ENCODE peak calls at places on chromosomes 11 and 22, in eight cellular contexts. Z is stomach, O is A549, S is transverse colon, M is sigmoid colon, G is tibial nerve, K is ovary, D is GM12878. Q is an unnamed sample.

GRCh38 chr11:118010738-118011461 is 24.7 kb downstream of the IL10RA start:
- DNase-seq in Z (peak; percentile 52), O (no peak), S (peak; percentile 82), M (peak; percentile 83), G (peak; percentile 54), K (no peak), D (peak; percentile 86), Q (peak; percentile 90)

GRCh38 chr11:1292644-1293618 is 16.5 kb downstream of the TOLLIP start:
- DNase-seq in Z (no peak), O (no peak), S (peak; percentile 5), M (peak; percentile 56), G (no peak), K (peak; percentile 13), D (no peak), Q (no peak)

GRCh38 chr22:33274214-33274828 is 216.1 kb upstream of the SYN3 start:
- DNase-seq in Z (no peak), O (no peak), S (peak; percentile 24), M (no peak), G (peak; percentile 21), K (no peak), D (no peak), Q (no peak)

GRCh38 chr11:58625826-58626460 is 3.5 kb downstream of the CNTF start:
- DNase-seq in Z (no peak), O (no peak), S (no peak), M (no peak), G (no peak), K (no peak), D (no peak), Q (no peak)

GRCh38 chr11:114171257-114172054 is 111.9 kb downstream of the ZBTB16 start:
- DNase-seq in Z (peak; percentile 77), O (no peak), S (peak; percentile 79), M (peak; percentile 93), G (peak; percentile 85), K (peak; percentile 92), D (no peak), Q (peak; percentile 97)

GRCh38 chr11:35464308-35464707 is 45.0 kb upstream of the SLC1A2 start:
- DNase-seq in Z (no peak), O (no peak), S (no peak), M (no peak), G (no peak), K (no peak), D (no peak), Q (peak; percentile 42)

GRCh38 chr11:7579226-7579825 is 65.5 kb downstream of the PPFIBP2 start:
- DNase-seq in Z (no peak), O (no peak), S (no peak), M (peak; percentile 82), G (no peak), K (peak; percentile 66), D (no peak), Q (no peak)

GRCh38 chr22:20525048-20525447 is 17.6 kb downstream of the MED15 start:
- DNase-seq in Z (no peak), O (no peak), S (no peak), M (no peak), G (no peak), K (no peak), D (no peak), Q (no peak)

GRCh38 chr22:19716041-19716828 is 1.9 kb downstream of the SEPTIN5 start:
- DNase-seq in Z (no peak), O (no peak), S (no peak), M (no peak), G (no peak), K (no peak), D (no peak), Q (no peak)

GRCh38 chr11:78156081-78156844 is 16.8 kb upstream of the ALG8 start:
- DNase-seq in Z (no peak), O (no peak), S (no peak), M (no peak), G (no peak), K (no peak), D (no peak), Q (no peak)

GRCh38 chr11:112355726-112356125 is 95.1 kb upstream of the PLET1 start:
- DNase-seq in Z (peak; percentile 31), O (no peak), S (no peak), M (no peak), G (no peak), K (peak; percentile 60), D (no peak), Q (no peak)

GRCh38 chr11:116835042-116835772 is 2.2 kb downstream of the APOA1 start:
- DNase-seq in Z (no peak), O (no peak), S (no peak), M (peak; percentile 62), G (no peak), K (no peak), D (no peak), Q (no peak)

GRCh38 chr11:12897390-12897789 is 111.7 kb upstream of the RASSF10 start:
- DNase-seq in Z (no peak), O (no peak), S (no peak), M (no peak), G (no peak), K (no peak), D (no peak), Q (no peak)
- TF ChIP-seq EP300 in Z (no peak), O (no peak), S (no peak), M (peak; percentile 14), G (no peak), K (no peak), D (no peak), Q (no peak)

GRCh38 chr22:26588749-26589366 is 1.1 kb downstream of the TPST2 start:
- DNase-seq in Z (no peak), O (no peak), S (no peak), M (no peak), G (no peak), K (peak; percentile 20), D (no peak), Q (no peak)
- TF ChIP-seq EP300 in Z (no peak), O (no peak), S (no peak), M (no peak), G (no peak), K (no peak), D (no peak), Q (no peak)

GRCh38 chr22:25804676-25805075 is 62.7 kb downstream of the MYO18B start:
- DNase-seq in Z (no peak), O (no peak), S (no peak), M (no peak), G (no peak), K (no peak), D (no peak), Q (no peak)
- TF ChIP-seq EP300 in Z (no peak), O (no peak), S (no peak), M (no peak), G (no peak), K (no peak), D (no peak), Q (no peak)

DNA sequence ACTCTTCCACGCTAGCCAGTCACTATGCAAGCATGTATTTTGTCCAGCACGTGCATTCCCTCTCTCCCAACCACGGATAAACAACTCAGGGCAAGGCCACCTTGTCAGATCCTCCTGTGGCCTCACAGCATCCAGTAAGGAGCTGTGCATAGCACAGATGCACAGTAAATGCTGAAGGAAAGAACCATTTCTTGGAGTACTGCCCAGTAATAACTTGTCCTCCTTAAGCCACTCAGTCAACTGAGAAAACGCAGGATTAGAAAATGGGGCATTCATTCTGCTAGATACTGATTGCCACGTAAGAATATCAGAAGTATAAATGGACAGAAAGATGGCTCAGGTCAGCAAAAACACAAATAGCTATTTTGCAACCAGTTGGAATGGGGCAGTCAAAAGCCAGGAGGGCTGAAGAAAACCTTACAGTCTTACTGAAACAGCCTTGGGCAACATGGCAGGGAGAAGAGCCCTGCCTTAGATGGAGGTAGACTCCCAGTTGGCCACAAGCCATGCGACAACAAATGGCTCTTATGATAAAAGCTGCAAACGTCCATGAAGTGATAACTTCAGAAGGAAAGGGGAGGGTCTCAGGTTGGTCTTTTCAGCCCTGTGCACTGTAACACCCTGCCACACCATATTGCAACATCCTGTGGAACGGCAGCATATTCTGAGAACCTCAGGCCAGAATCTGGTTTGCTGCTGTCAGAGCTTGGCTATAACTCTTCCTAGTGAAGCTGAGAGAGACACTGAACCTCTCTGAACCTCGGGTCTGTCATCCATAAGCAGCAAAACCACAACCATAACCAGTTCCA is 23.0 kb downstream of the PC start:
- DNase-seq in Z (no peak), O (no peak), S (no peak), M (no peak), G (no peak), K (no peak), D (no peak), Q (no peak)
- TF ChIP-seq EP300 in Z (no peak), O (no peak), S (no peak), M (no peak), G (no peak), K (no peak), D (no peak), Q (no peak)

Q was measured in esophagus muscularis mucosa.